ENCODE peak calls at places on chromosomes 1 and 21, in five cellular contexts. X, B, Q, O and Y are unnamed samples.

GRCh38 chr1:109252893-109253802 is 3.8 kb downstream of the CELSR2 start:
- DNase-seq in X (no peak), B (no peak), Q (no peak), O (no peak), Y (no peak)

GRCh38 chr21:44290327-44291077 is 4.8 kb downstream of the AIRE start:
- DNase-seq in X (no peak), B (no peak), Q (no peak), O (no peak), Y (no peak)

GRCh38 chr1:192243721-192244120 is 73.1 kb upstream of the RGS21 start:
- DNase-seq in X (no peak), B (no peak), Q (no peak), O (no peak), Y (no peak)

GRCh38 chr1:159338018-159338417 is 35.9 kb downstream of the FCER1A start:
- DNase-seq in X (no peak), B (no peak), Q (no peak), O (no peak), Y (no peak)

GRCh38 chr1:14607295-14607694 is 8.8 kb downstream of the KAZN start:
- DNase-seq in X (no peak), B (no peak), Q (no peak), O (no peak), Y (no peak)

GRCh38 chr1:232628335-232629214 is 1.4 kb downstream of the SIPA1L2 start:
- DNase-seq in X (no peak), B (no peak), Q (no peak), O (no peak), Y (peak; percentile 69)

GRCh38 chr1:173960625-173961024 is 43.5 kb upstream of the SERPINC1 start:
- DNase-seq in X (no peak), B (no peak), Q (no peak), O (no peak), Y (no peak)

GRCh38 chr1:233707153-233707905 is 93.4 kb downstream of the KCNK1 start:
- DNase-seq in X (no peak), B (peak; percentile 67), Q (peak; percentile 28), O (peak; percentile 81), Y (peak; percentile 9)

GRCh38 chr21:33402011-33402979 is 918 bp upstream of the IFNGR2 start:
- DNase-seq in X (no peak), B (peak; percentile 40), Q (peak; percentile 56), O (no peak), Y (peak; percentile 83)

GRCh38 chr1:99589186-99589636 is 56.7 kb upstream of the PALMD start:
- DNase-seq in X (no peak), B (no peak), Q (no peak), O (no peak), Y (no peak)

GRCh38 chr21:28447453-28447852 is 545.2 kb downstream of the LTN1 start:
- DNase-seq in X (no peak), B (no peak), Q (no peak), O (no peak), Y (peak; percentile 89)

GRCh38 chr1:229448845-229449244 is 15.0 kb upstream of the ACTA1 start:
- DNase-seq in X (no peak), B (no peak), Q (no peak), O (no peak), Y (no peak)

GRCh38 chr1:100539836-100540536 is 2.0 kb downstream of the GPR88 start:
- DNase-seq in X (no peak), B (no peak), Q (no peak), O (no peak), Y (peak; percentile 23)

GRCh38 chr1:211529453-211529852 is 37.5 kb upstream of the RD3 start:
- DNase-seq in X (no peak), B (no peak), Q (no peak), O (no peak), Y (no peak)

GRCh38 chr1:68229927-68230812 is 2.2 kb downstream of the WLS start:
- DNase-seq in X (no peak), B (no peak), Q (no peak), O (no peak), Y (peak; percentile 48)

GRCh38 chr1:171984850-171985485 is 143.7 kb downstream of the DNM3 start:
- DNase-seq in X (no peak), B (no peak), Q (no peak), O (no peak), Y (peak; percentile 55)

GRCh38 chr1:101915597-101915996 is 81.1 kb downstream of the OLFM3 start:
- DNase-seq in X (no peak), B (no peak), Q (no peak), O (no peak), Y (no peak)

GRCh38 chr1:54851406-54851805 is 35.6 kb downstream of the DHCR24 start:
- DNase-seq in X (no peak), B (no peak), Q (no peak), O (no peak), Y (no peak)

DNA sequence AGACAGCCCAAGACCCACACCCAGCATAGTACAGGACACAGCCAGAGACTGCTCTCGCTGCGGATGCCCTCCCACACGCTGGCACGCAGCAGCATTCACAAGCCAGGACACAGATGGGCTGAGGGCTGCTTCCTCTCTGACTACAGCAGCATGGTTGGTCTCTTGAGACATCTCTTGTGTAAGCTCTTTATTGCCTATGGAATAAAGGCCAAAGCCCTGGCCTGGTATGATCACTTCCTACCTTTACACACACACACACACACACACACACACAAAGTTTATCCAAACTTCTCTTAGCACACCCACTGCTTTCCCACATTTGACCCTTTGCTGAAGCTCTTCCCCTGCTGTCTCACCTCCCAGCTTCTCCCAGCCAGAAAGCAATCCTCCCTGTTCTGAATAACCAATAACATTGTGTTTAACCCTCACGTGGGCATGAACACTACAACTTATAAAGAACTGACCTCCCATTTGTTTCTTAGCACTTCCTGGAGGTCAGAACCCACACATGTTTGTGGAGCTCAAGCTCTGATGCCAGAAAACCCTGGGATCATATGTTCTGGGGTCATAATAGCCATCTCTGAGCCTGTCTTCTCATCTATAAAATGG is 1.2 kb upstream of the LUZP1 start:
- DNase-seq in X (no peak), B (no peak), Q (no peak), O (no peak), Y (peak; percentile 97)
- H3K4me3 ChIP-seq in X (no peak overlapping the region), B (no peak overlapping the region), Q (no peak overlapping the region), O (no peak overlapping the region), Y (peak overlapping the region; percentile 82)

GRCh38 chr1:117010310-117010969 is 8.9 kb downstream of the CD101 start:
- DNase-seq in X (no peak), B (no peak), Q (no peak), O (no peak), Y (no peak)

GRCh38 chr1:117013310-117013850 is 11.8 kb downstream of the CD101 start:
- DNase-seq in X (no peak), B (peak; percentile 37), Q (no peak), O (peak; percentile 49), Y (no peak)

GRCh38 chr1:117008675-117009074 is 7.1 kb downstream of the CD101 start:
- DNase-seq in X (no peak), B (no peak), Q (no peak), O (no peak), Y (peak; percentile 14)

GRCh38 chr1:117009132-117009531 is 7.6 kb downstream of the CD101 start:
- DNase-seq in X (no peak), B (no peak), Q (no peak), O (no peak), Y (peak; percentile 64)

GRCh38 chr1:117011334-117011733 is 9.8 kb downstream of the CD101 start:
- DNase-seq in X (no peak), B (no peak), Q (no peak), O (no peak), Y (no peak)
- TF ChIP-seq CTCF in X (no peak), B (no peak), Q (no peak), O (no peak), Y (no peak)

GRCh38 chr1:155858805-155859233 is 548 bp upstream of the SYT11 start:
- DNase-seq in X (no peak), B (no peak), Q (no peak), O (no peak), Y (no peak)
- H3K4me3 ChIP-seq in X (peak overlapping the region; percentile 36), B (peak overlapping the region; percentile 45), Q (peak overlapping the region; percentile 37), O (peak overlapping the region; percentile 51), Y (peak overlapping the region; percentile 59)

GRCh38 chr1:92902406-92902744 is 58.9 kb downstream of the DIPK1A start:
- DNase-seq in X (no peak), B (no peak), Q (no peak), O (no peak), Y (no peak)
- TF ChIP-seq CTCF in X (no peak), B (no peak), Q (no peak), O (no peak), Y (no peak)

DNA sequence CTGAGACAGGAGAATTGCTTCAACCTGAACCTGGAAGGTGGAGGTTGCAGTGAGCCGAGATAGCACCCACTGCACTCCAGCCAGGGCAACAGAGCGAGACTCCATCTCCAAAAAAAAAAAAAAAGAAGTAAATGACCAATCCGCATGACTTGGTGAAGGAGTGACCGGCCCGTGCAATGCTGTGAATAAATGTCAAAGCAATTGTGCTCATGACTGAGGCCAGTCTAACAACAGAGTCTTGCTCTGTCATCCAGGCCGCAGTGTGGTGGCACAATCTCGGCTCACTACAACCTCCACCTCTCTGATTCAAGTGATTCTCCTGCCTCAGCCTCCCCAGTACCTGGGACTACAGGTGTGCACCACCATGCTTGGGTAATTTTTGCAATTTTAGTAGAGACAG is 27.8 kb upstream of the SLC19A1 start:
- DNase-seq in X (no peak), B (peak; percentile 17), Q (no peak), O (no peak), Y (no peak)
- H3K4me3 ChIP-seq in X (no peak overlapping the region), B (no peak overlapping the region), Q (no peak overlapping the region), O (no peak overlapping the region), Y (no peak overlapping the region)

DNA sequence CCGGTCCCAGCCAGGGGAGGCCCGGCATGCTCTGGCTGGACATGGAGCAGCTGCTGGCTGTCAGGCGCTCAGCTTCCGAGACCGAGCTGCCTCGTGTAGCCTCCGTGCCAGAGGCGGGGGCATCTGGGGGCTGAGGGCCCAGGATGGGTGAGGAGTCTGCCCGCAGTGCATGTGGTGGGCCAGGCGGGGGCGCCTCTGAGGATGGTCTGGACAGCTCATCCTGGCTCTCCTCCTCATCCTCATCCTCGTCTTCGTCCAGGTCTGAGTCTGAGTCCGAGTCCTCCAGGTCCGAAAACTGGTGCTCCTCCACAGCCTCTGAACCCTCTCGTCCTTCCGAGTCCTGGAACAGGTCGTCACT is 28.9 kb upstream of the EDN2 start:
- DNase-seq in X (no peak), B (no peak), Q (no peak), O (no peak), Y (no peak)
- TF ChIP-seq CTCF in X (peak; percentile 17), B (no peak), Q (peak; percentile 42), O (peak; percentile 54), Y (peak; percentile 53)

GRCh38 chr1:46205794-46206193 is 2.7 kb downstream of the LURAP1 start:
- DNase-seq in X (no peak), B (no peak), Q (no peak), O (no peak), Y (no peak)
- H3K4me3 ChIP-seq in X (no peak overlapping the region), B (no peak overlapping the region), Q (no peak overlapping the region), O (no peak overlapping the region), Y (no peak overlapping the region)